ENCODE peak calls at places on chromosomes 1 and 21, in ten cellular contexts. E is fibroblast of villous mesenchyme; L is AML-193; P is right atrium auricular region; B is KG1; S is effector memory CD4-positive, alpha-beta T cell; X is IMR-90; Q is anterior cingulate cortex; C is H9; N is hypothalamus. O is an unnamed sample.

GRCh38 chr1:100137602-100138001 is 4.6 kb downstream of the TRMT13 start:
- DNase-seq in N (no peak), E (no peak), X (no peak), Q (no peak), S (no peak), C (no peak), L (no peak), P (no peak), B (no peak), O (no peak)

GRCh38 chr1:158962983-158963382 is 31.6 kb downstream of the PYHIN1 start:
- DNase-seq in B (no peak), N (no peak), X (no peak), L (no peak), E (no peak), P (no peak), S (no peak), C (no peak), Q (no peak), O (no peak)

GRCh38 chr1:18643154-18644012 is 12.7 kb downstream of the PAX7 start:
- DNase-seq in N (no peak), S (no peak), B (no peak), E (no peak), C (peak; percentile 76), P (no peak), X (no peak), L (no peak), Q (no peak), O (no peak)

GRCh38 chr1:88612783-88613182 is 71.3 kb upstream of the PKN2 start:
- DNase-seq in L (no peak), E (no peak), N (no peak), P (no peak), B (no peak), S (no peak), X (no peak), Q (no peak), C (no peak), O (no peak)

GRCh38 chr1:171801395-171801990 is 20.0 kb downstream of the METTL13 start:
- DNase-seq in E (peak; percentile 53), Q (peak; percentile 11), B (no peak), X (peak; percentile 51), C (peak; percentile 57), P (no peak), N (no peak), S (no peak), L (peak; percentile 37), O (no peak)

GRCh38 chr1:157770442-157771043 is 6.4 kb downstream of the FCRL2 start:
- DNase-seq in P (no peak), E (no peak), N (no peak), X (peak; percentile 1), B (no peak), C (peak; percentile 50), Q (no peak), L (no peak), S (no peak), O (no peak)

GRCh38 chr21:45332415-45332814 is 44.7 kb upstream of the POFUT2 start:
- DNase-seq in S (no peak), P (no peak), N (no peak), C (peak; percentile 24), E (no peak), Q (no peak), B (no peak), X (no peak), L (no peak), O (no peak)

GRCh38 chr1:152110365-152110859 is 4.8 kb downstream of the TCHH start:
- DNase-seq in P (no peak), E (peak; percentile 29), C (peak; percentile 73), N (no peak), B (no peak), L (no peak), S (no peak), X (peak; percentile 44), Q (no peak), O (no peak)

GRCh38 chr1:61273861-61274260 is 191.5 kb downstream of the NFIA start:
- DNase-seq in C (no peak), E (no peak), P (no peak), L (no peak), X (no peak), N (no peak), Q (no peak), B (no peak), S (no peak), O (no peak)

GRCh38 chr1:163155606-163156005 is 47.1 kb downstream of the RGS5 start:
- DNase-seq in C (no peak), S (no peak), E (no peak), L (no peak), B (no peak), Q (no peak), N (no peak), P (no peak), X (no peak), O (no peak)

GRCh38 chr1:100671604-100672003 is 47.9 kb upstream of the VCAM1 start:
- DNase-seq in N (no peak), Q (no peak), P (no peak), C (no peak), L (no peak), B (no peak), E (peak; percentile 51), X (peak; percentile 60), S (no peak), O (no peak)

GRCh38 chr21:25871566-25871965 is 136.8 kb downstream of the GABPA start:
- DNase-seq in S (no peak), L (no peak), Q (no peak), X (no peak), E (no peak), P (no peak), B (no peak), N (no peak), C (peak; percentile 45), O (no peak)

GRCh38 chr21:36773111-36773510 is 74.2 kb downstream of the SIM2 start:
- DNase-seq in N (no peak), P (no peak), E (peak; percentile 86), S (no peak), C (no peak), Q (peak; percentile 18), X (peak; percentile 89), L (no peak), B (no peak), O (no peak)